ENCODE peak calls at places on chromosomes 7 and 10, in ten cellular contexts. One of them, this sample, is unnamed.

GRCh38 chr7:137343483-137343841 is at the start of gene PTN:
- DNase-seq in A549: no peak
- DNase-seq in MM.1S: no peak
- DNase-seq in choroid plexus epithelial cell: peak
- DNase-seq in neural crest cell: peak
- DNase-seq in fibroblast of lung: peak
- DNase-seq in dorsolateral prefrontal cortex: peak
- DNase-seq in astrocyte of the spinal cord: peak
- DNase-seq in endothelial cell: peak
- DNase-seq in uterus: peak
- DNase-seq in this sample: peak

GRCh38 chr7:68857571-68857970 is 740.7 kb upstream of the AUTS2 start:
- DNase-seq in A549: no peak
- DNase-seq in MM.1S: no peak
- DNase-seq in choroid plexus epithelial cell: no peak
- DNase-seq in neural crest cell: no peak
- DNase-seq in fibroblast of lung: no peak
- DNase-seq in dorsolateral prefrontal cortex: no peak
- DNase-seq in astrocyte of the spinal cord: no peak
- DNase-seq in endothelial cell: no peak
- DNase-seq in uterus: no peak
- DNase-seq in this sample: no peak

GRCh38 chr10:100729877-100730738 is 15.3 kb upstream of the PAX2 start:
- DNase-seq in A549: no peak
- DNase-seq in MM.1S: no peak
- DNase-seq in choroid plexus epithelial cell: no peak
- DNase-seq in neural crest cell: no peak
- DNase-seq in fibroblast of lung: no peak
- DNase-seq in dorsolateral prefrontal cortex: no peak
- DNase-seq in astrocyte of the spinal cord: no peak
- DNase-seq in endothelial cell: no peak
- DNase-seq in uterus: no peak
- DNase-seq in this sample: peak

GRCh38 chr7:107173191-107173590 is 4.4 kb downstream of the HBP1 start:
- DNase-seq in A549: no peak
- DNase-seq in MM.1S: no peak
- DNase-seq in choroid plexus epithelial cell: no peak
- DNase-seq in neural crest cell: no peak
- DNase-seq in fibroblast of lung: no peak
- DNase-seq in dorsolateral prefrontal cortex: no peak
- DNase-seq in astrocyte of the spinal cord: no peak
- DNase-seq in endothelial cell: no peak
- DNase-seq in uterus: no peak
- DNase-seq in this sample: no peak

GRCh38 chr7:117682681-117683385 is 190.4 kb downstream of the CTTNBP2 start:
- DNase-seq in A549: peak
- DNase-seq in MM.1S: no peak
- DNase-seq in choroid plexus epithelial cell: peak
- DNase-seq in neural crest cell: no peak
- DNase-seq in fibroblast of lung: no peak
- DNase-seq in dorsolateral prefrontal cortex: no peak
- DNase-seq in astrocyte of the spinal cord: peak
- DNase-seq in endothelial cell: no peak
- DNase-seq in uterus: no peak
- DNase-seq in this sample: no peak

GRCh38 chr10:20598590-20598989 is 298.5 kb downstream of the NEBL start:
- DNase-seq in A549: peak
- DNase-seq in MM.1S: no peak
- DNase-seq in choroid plexus epithelial cell: peak
- DNase-seq in neural crest cell: no peak
- DNase-seq in fibroblast of lung: peak
- DNase-seq in dorsolateral prefrontal cortex: no peak
- DNase-seq in astrocyte of the spinal cord: peak
- DNase-seq in endothelial cell: no peak
- DNase-seq in uterus: peak
- DNase-seq in this sample: no peak

GRCh38 chr7:139960158-139960557 is 102.6 kb downstream of the PARP12 start:
- DNase-seq in A549: peak
- DNase-seq in MM.1S: no peak
- DNase-seq in choroid plexus epithelial cell: peak
- DNase-seq in neural crest cell: no peak
- DNase-seq in fibroblast of lung: peak
- DNase-seq in dorsolateral prefrontal cortex: no peak
- DNase-seq in astrocyte of the spinal cord: peak
- DNase-seq in endothelial cell: no peak
- DNase-seq in uterus: no peak
- DNase-seq in this sample: no peak

GRCh38 chr7:151843181-151843580 is 33.7 kb downstream of the PRKAG2 start:
- DNase-seq in A549: no peak
- DNase-seq in MM.1S: no peak
- DNase-seq in choroid plexus epithelial cell: peak
- DNase-seq in neural crest cell: no peak
- DNase-seq in fibroblast of lung: no peak
- DNase-seq in dorsolateral prefrontal cortex: no peak
- DNase-seq in astrocyte of the spinal cord: no peak
- DNase-seq in endothelial cell: no peak
- DNase-seq in uterus: no peak
- DNase-seq in this sample: no peak

GRCh38 chr10:119602241-119603095 is 5.7 kb upstream of the TIAL1 start:
- DNase-seq in A549: peak
- DNase-seq in MM.1S: peak
- DNase-seq in choroid plexus epithelial cell: peak
- DNase-seq in neural crest cell: no peak
- DNase-seq in fibroblast of lung: no peak
- DNase-seq in dorsolateral prefrontal cortex: no peak
- DNase-seq in astrocyte of the spinal cord: no peak
- DNase-seq in endothelial cell: peak
- DNase-seq in uterus: no peak
- DNase-seq in this sample: peak
- TF ChIP-seq CTCF in A549: peak
- TF ChIP-seq CTCF in MM.1S: peak
- TF ChIP-seq CTCF in choroid plexus epithelial cell: peak
- TF ChIP-seq CTCF in neural crest cell: no peak
- TF ChIP-seq CTCF in fibroblast of lung: peak
- TF ChIP-seq CTCF in dorsolateral prefrontal cortex: peak
- TF ChIP-seq CTCF in astrocyte of the spinal cord: peak
- TF ChIP-seq CTCF in endothelial cell: peak
- TF ChIP-seq CTCF in uterus: no peak
- TF ChIP-seq CTCF in this sample: peak

GRCh38 chr10:86349940-86350630 is 16.5 kb downstream of the GRID1 start:
- DNase-seq in A549: no peak
- DNase-seq in MM.1S: no peak
- DNase-seq in choroid plexus epithelial cell: no peak
- DNase-seq in neural crest cell: no peak
- DNase-seq in fibroblast of lung: no peak
- DNase-seq in dorsolateral prefrontal cortex: no peak
- DNase-seq in astrocyte of the spinal cord: no peak
- DNase-seq in endothelial cell: no peak
- DNase-seq in uterus: no peak
- DNase-seq in this sample: no peak

GRCh38 chr10:86348321-86349210 is 18.0 kb downstream of the GRID1 start:
- DNase-seq in A549: no peak
- DNase-seq in MM.1S: no peak
- DNase-seq in choroid plexus epithelial cell: peak
- DNase-seq in neural crest cell: no peak
- DNase-seq in fibroblast of lung: no peak
- DNase-seq in dorsolateral prefrontal cortex: peak
- DNase-seq in astrocyte of the spinal cord: no peak
- DNase-seq in endothelial cell: no peak
- DNase-seq in uterus: no peak
- DNase-seq in this sample: peak

GRCh38 chr10:86350897-86351296 is 15.7 kb downstream of the GRID1 start:
- DNase-seq in A549: no peak
- DNase-seq in MM.1S: no peak
- DNase-seq in choroid plexus epithelial cell: no peak
- DNase-seq in neural crest cell: no peak
- DNase-seq in fibroblast of lung: no peak
- DNase-seq in dorsolateral prefrontal cortex: no peak
- DNase-seq in astrocyte of the spinal cord: no peak
- DNase-seq in endothelial cell: no peak
- DNase-seq in uterus: no peak
- DNase-seq in this sample: no peak

GRCh38 chr10:86347856-86348255 is 18.7 kb downstream of the GRID1 start:
- DNase-seq in A549: no peak
- DNase-seq in MM.1S: no peak
- DNase-seq in choroid plexus epithelial cell: no peak
- DNase-seq in neural crest cell: no peak
- DNase-seq in fibroblast of lung: no peak
- DNase-seq in dorsolateral prefrontal cortex: no peak
- DNase-seq in astrocyte of the spinal cord: no peak
- DNase-seq in endothelial cell: no peak
- DNase-seq in uterus: no peak
- DNase-seq in this sample: no peak

DNA sequence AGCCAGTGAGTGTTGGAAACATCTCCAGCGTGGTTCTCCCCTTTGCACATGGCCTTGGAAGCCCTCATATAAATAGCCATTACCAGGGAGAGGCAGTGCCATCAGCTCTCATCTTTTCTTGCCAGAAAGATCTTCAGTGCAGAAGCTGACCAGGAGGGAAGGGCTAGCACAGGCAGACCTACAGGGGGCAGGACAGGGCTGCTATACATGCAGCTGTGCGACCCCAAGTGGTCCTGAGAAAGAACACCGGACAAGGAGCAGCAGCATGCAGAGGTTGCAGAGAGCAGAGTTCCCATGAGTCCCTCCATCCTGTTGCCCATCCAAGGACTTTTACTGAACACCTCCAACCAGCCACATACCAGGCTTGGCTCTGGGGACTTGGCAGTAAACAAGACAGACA is 17.1 kb downstream of the GRID1 start:
- DNase-seq in A549: peak
- DNase-seq in MM.1S: no peak
- DNase-seq in choroid plexus epithelial cell: peak
- DNase-seq in neural crest cell: peak
- DNase-seq in fibroblast of lung: no peak
- DNase-seq in dorsolateral prefrontal cortex: no peak
- DNase-seq in astrocyte of the spinal cord: no peak
- DNase-seq in endothelial cell: peak
- DNase-seq in uterus: no peak
- DNase-seq in this sample: peak
- TF ChIP-seq CTCF in A549: peak
- TF ChIP-seq CTCF in MM.1S: peak
- TF ChIP-seq CTCF in choroid plexus epithelial cell: peak
- TF ChIP-seq CTCF in neural crest cell: peak
- TF ChIP-seq CTCF in fibroblast of lung: no peak
- TF ChIP-seq CTCF in dorsolateral prefrontal cortex: peak
- TF ChIP-seq CTCF in astrocyte of the spinal cord: peak
- TF ChIP-seq CTCF in endothelial cell: peak
- TF ChIP-seq CTCF in uterus: no peak
- TF ChIP-seq CTCF in this sample: peak

DNA sequence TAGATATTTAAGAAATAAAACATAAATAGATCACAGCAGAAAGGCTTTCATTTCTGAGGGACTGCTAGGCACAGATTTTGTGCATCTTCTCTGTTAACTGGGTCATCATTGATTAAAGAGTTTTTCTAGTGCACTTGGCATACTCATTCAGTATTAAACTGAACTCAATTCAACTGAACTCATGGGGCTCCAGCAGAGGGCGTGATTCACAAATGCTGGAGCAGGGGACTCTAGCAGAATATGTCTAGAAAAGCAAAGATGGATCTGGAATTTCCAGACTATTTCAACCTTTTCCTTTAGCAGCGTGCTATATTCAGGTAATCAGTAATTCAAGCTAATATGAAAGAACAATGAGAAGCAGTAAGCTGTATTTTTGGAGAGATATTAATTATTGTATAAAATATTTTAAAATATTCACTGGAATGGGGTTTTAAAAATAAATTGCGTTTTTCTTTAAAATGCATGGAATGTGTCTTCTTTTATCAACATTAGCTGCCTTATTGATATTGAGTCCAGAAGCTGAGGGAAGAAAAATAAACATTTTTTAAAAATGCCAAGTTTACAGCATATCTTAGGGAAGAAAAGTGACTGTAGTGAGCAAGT is 296.8 kb upstream of the CACNA2D1 start:
- DNase-seq in A549: peak
- DNase-seq in MM.1S: peak
- DNase-seq in choroid plexus epithelial cell: peak
- DNase-seq in neural crest cell: peak
- DNase-seq in fibroblast of lung: peak
- DNase-seq in dorsolateral prefrontal cortex: no peak
- DNase-seq in astrocyte of the spinal cord: peak
- DNase-seq in endothelial cell: peak
- DNase-seq in uterus: no peak
- DNase-seq in this sample: peak
- TF ChIP-seq CTCF in A549: peak
- TF ChIP-seq CTCF in MM.1S: peak
- TF ChIP-seq CTCF in choroid plexus epithelial cell: peak
- TF ChIP-seq CTCF in neural crest cell: peak
- TF ChIP-seq CTCF in fibroblast of lung: peak
- TF ChIP-seq CTCF in dorsolateral prefrontal cortex: peak
- TF ChIP-seq CTCF in astrocyte of the spinal cord: peak
- TF ChIP-seq CTCF in endothelial cell: peak
- TF ChIP-seq CTCF in uterus: no peak
- TF ChIP-seq CTCF in this sample: peak

GRCh38 chr10:126598009-126598408 is 72.5 kb downstream of the C10orf90 start:
- DNase-seq in A549: peak
- DNase-seq in MM.1S: no peak
- DNase-seq in choroid plexus epithelial cell: peak
- DNase-seq in neural crest cell: peak
- DNase-seq in fibroblast of lung: peak
- DNase-seq in dorsolateral prefrontal cortex: peak
- DNase-seq in astrocyte of the spinal cord: peak
- DNase-seq in endothelial cell: peak
- DNase-seq in uterus: no peak
- DNase-seq in this sample: peak
- TF ChIP-seq CTCF in A549: peak
- TF ChIP-seq CTCF in MM.1S: peak
- TF ChIP-seq CTCF in choroid plexus epithelial cell: peak
- TF ChIP-seq CTCF in neural crest cell: peak
- TF ChIP-seq CTCF in fibroblast of lung: peak
- TF ChIP-seq CTCF in dorsolateral prefrontal cortex: peak
- TF ChIP-seq CTCF in astrocyte of the spinal cord: peak
- TF ChIP-seq CTCF in endothelial cell: peak
- TF ChIP-seq CTCF in uterus: no peak
- TF ChIP-seq CTCF in this sample: peak

DNA sequence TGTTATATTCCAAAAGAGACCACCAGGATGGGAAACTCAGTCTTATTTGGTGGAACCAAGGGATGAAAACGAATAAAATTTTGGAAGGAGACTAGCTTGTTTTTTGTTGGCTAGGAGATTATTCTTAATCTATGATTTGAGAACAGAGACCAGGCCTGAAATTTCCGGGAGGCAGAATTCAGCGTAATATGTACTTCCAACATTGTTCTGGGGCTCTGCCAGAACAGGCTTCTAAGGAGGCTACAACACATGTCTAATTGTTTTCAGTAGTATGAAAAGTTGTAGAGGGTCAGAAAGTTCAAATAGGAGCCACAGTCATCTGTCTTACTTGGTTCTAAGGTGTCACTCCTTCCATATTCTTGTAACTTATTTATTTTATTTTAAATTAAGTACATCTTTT is 1.7 kb downstream of the DDX21 start:
- DNase-seq in A549: peak
- DNase-seq in MM.1S: no peak
- DNase-seq in choroid plexus epithelial cell: peak
- DNase-seq in neural crest cell: no peak
- DNase-seq in fibroblast of lung: no peak
- DNase-seq in dorsolateral prefrontal cortex: no peak
- DNase-seq in astrocyte of the spinal cord: peak
- DNase-seq in endothelial cell: no peak
- DNase-seq in uterus: no peak
- DNase-seq in this sample: no peak
- TF ChIP-seq CTCF in A549: no peak
- TF ChIP-seq CTCF in MM.1S: no peak
- TF ChIP-seq CTCF in choroid plexus epithelial cell: no peak
- TF ChIP-seq CTCF in neural crest cell: no peak
- TF ChIP-seq CTCF in fibroblast of lung: no peak
- TF ChIP-seq CTCF in dorsolateral prefrontal cortex: no peak
- TF ChIP-seq CTCF in astrocyte of the spinal cord: no peak
- TF ChIP-seq CTCF in endothelial cell: no peak
- TF ChIP-seq CTCF in uterus: no peak
- TF ChIP-seq CTCF in this sample: no peak